ENCODE peak calls at places on chromosomes 7 and 10, in ten cellular contexts. E, H, W, Y, J, N, I, P, K and F are unnamed samples.

GRCh38 chr7:112869111-112869774 is 79.0 kb upstream of the TMEM168 start:
- DNase-seq in W (peak; percentile 40), Y (no peak), H (no peak), E (peak; percentile 59), P (peak; percentile 91), N (no peak), J (peak; percentile 41), I (peak; percentile 28), K (no peak), F (peak; percentile 60)

GRCh38 chr7:129258649-129259389 is 34.0 kb downstream of the AHCYL2 start:
- DNase-seq in P (peak; percentile 68), N (peak; percentile 38), W (no peak), K (no peak), Y (no peak), I (no peak), E (peak; percentile 13), H (no peak), J (no peak), F (no peak)

GRCh38 chr10:46311501-46311951 is 24.7 kb downstream of the ANTXRL start:
- DNase-seq in P (no peak), W (no peak), H (peak; percentile 42), Y (no peak), K (no peak), E (no peak), I (no peak), N (no peak), J (no peak), F (no peak)

GRCh38 chr7:47458057-47458456 is 123.9 kb downstream of the TNS3 start:
- DNase-seq in Y (peak; percentile 72), J (no peak), E (no peak), H (peak; percentile 84), N (peak; percentile 93), K (peak; percentile 53), W (no peak), P (no peak), I (peak; percentile 99), F (no peak)

GRCh38 chr7:143238289-143238995 is 16.6 kb downstream of the TAS2R40 start:
- DNase-seq in P (no peak), N (no peak), W (no peak), Y (no peak), K (no peak), E (no peak), J (no peak), H (no peak), I (peak; percentile 20), F (no peak)

GRCh38 chr10:65620404-65621048 is 1305.3 kb upstream of the LRRTM3 start:
- DNase-seq in H (no peak), K (no peak), Y (no peak), I (no peak), W (no peak), N (peak; percentile 2), E (no peak), J (no peak), P (no peak), F (no peak)

GRCh38 chr10:110022716-110023504 is 15.1 kb downstream of the ADD3 start:
- DNase-seq in H (no peak), J (no peak), K (no peak), Y (no peak), W (no peak), N (no peak), P (no peak), E (no peak), I (no peak), F (no peak)

GRCh38 chr7:66353547-66353946 is 148.4 kb downstream of the TPST1 start:
- DNase-seq in J (no peak), W (no peak), P (no peak), Y (no peak), K (no peak), N (no peak), E (no peak), H (no peak), I (peak; percentile 58), F (no peak)

GRCh38 chr7:98359395-98359794 is 41.5 kb downstream of the BAIAP2L1 start:
- DNase-seq in J (no peak), E (no peak), K (no peak), Y (no peak), I (no peak), P (no peak), W (no peak), N (no peak), H (no peak), F (no peak)

GRCh38 chr7:923108-924041 is 31.1 kb downstream of the ADAP1 start:
- DNase-seq in P (peak; percentile 79), W (no peak), N (peak; percentile 31), I (peak; percentile 47), K (peak; percentile 24), E (peak; percentile 91), Y (peak; percentile 23), H (peak; percentile 85), J (no peak), F (no peak)

GRCh38 chr7:12222889-12223579 is 11.9 kb downstream of the TMEM106B start:
- DNase-seq in H (no peak), N (no peak), W (no peak), E (peak; percentile 21), I (no peak), K (no peak), J (no peak), Y (no peak), P (no peak), F (no peak)

GRCh38 chr7:28414453-28414852 is 2.1 kb downstream of the CREB5 start:
- DNase-seq in W (no peak), J (no peak), K (no peak), H (no peak), P (no peak), N (no peak), E (no peak), I (no peak), Y (no peak), F (no peak)

GRCh38 chr10:88270871-88271713 is 312.0 kb downstream of the RNLS start:
- DNase-seq in Y (no peak), N (peak; percentile 91), P (no peak), J (no peak), H (no peak), K (no peak), I (peak; percentile 71), W (no peak), E (peak; percentile 30), F (no peak)

GRCh38 chr7:98418636-98419315 is 17.9 kb upstream of the BAIAP2L1 start:
- DNase-seq in N (peak; percentile 99), H (no peak), I (peak; percentile 98), W (peak; percentile 100), Y (no peak), E (no peak), P (peak; percentile 57), J (peak; percentile 99), K (peak; percentile 79), F (no peak)

GRCh38 chr10:78456649-78457400 is 423.2 kb downstream of the RPS24 start:
- DNase-seq in N (no peak), H (peak; percentile 43), W (no peak), E (no peak), J (no peak), P (no peak), K (no peak), I (no peak), Y (no peak), F (no peak)

GRCh38 chr10:69449841-69450240 is 1.4 kb upstream of the TSPAN15 start:
- DNase-seq in Y (no peak), J (peak; percentile 77), K (peak; percentile 68), W (peak; percentile 69), E (peak; percentile 66), P (peak; percentile 91), N (no peak), I (peak; percentile 13), H (no peak), F (peak; percentile 91)

GRCh38 chr10:114593240-114593792 is 64.8 kb downstream of the ABLIM1 start:
- DNase-seq in P (no peak), N (no peak), K (no peak), I (no peak), W (no peak), E (no peak), H (no peak), J (no peak), Y (no peak), F (no peak)
- H3K27ac ChIP-seq in P (no peak overlapping the region), N (no peak overlapping the region), K (no peak overlapping the region), I (no peak overlapping the region), W (no peak overlapping the region), E (no peak overlapping the region), H (no peak overlapping the region), J (no peak overlapping the region), Y (no peak overlapping the region), F (no peak overlapping the region)

DNA sequence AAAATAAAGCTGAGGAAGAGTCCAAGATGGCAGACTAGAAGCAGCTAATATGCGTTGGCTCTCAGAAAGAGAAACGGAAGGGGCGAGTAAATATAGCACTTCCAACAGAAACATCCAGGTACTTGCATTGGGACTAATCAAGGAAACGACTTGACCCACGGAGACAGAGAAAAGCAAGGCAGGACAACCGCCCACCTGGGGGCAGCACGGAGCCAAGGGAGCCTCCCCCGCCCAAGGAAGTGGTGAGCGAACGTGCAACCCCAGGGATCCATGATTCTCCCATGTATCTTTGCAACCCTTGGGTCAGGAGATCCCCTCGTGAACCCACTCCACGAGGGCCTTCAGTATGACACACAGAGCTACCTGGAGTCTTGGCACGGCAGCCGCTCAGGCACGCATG is 45.4 kb upstream of the GRM3 start:
- DNase-seq in I (no peak), N (no peak), W (no peak), Y (no peak), H (no peak), J (no peak), P (peak; percentile 92), E (no peak), K (peak; percentile 57), F (peak; percentile 22)
- TF ChIP-seq CTCF in I (no peak), N (no peak), W (no peak), Y (no peak), H (no peak), J (no peak), P (peak; percentile 79), E (no peak), K (peak; percentile 49), F (peak; percentile 45)

GRCh38 chr10:34635111-34635510 is 180.0 kb downstream of the PARD3 start:
- DNase-seq in J (no peak), N (no peak), W (no peak), K (no peak), Y (no peak), E (no peak), I (no peak), H (no peak), P (no peak), F (no peak)
- H3K4me3 ChIP-seq in J (no peak overlapping the region), N (no peak overlapping the region), W (no peak overlapping the region), K (no peak overlapping the region), Y (no peak overlapping the region), E (no peak overlapping the region), I (no peak overlapping the region), H (no peak overlapping the region), P (no peak overlapping the region), F (no peak overlapping the region)

DNA sequence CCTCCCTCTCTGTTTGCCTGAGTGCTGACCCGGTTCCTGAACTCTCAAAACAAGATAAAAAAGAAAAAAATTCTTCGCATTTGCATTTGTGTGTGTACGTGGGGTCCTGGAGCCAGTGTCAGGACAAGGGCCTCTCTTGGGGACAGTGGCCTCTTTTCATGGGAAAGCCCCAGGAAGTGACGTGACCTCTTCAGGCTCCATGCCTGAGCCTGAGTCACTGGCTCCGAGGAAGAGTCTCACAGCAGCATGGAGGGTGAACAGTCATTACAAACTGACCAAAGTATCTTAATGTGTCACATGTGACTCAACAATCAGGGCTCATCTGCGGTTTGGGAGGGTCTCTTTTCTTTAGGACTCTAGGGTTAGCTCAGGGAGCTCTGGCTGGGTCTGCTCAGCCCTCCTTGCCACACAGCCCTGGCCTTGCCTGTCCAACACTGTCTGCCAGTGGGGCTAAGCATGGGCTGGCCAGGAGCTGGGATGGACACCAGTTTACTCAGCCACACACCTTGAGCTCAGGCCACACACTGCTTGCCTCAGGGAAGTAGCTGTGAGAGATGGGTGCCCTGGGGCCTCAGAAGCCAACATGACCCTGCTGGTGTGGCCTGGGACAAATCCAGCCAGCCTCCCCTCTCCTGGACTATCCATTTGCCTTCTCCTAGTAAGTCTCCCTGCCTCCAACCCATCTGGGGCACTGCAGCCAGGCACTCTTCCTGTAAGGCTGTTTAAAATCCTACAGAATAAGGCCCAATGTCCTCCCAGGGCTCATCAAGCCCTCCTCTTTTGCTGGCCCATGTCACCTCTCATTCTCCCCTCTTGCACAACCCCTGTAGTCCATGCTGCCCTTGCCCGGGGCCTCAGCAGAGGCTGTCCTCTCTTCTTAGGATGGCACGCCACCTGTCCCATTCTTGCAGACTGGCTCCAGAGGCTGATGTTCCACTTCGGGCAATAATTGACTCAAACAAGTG is 10.5 kb downstream of the TMEM273 start:
- DNase-seq in Y (no peak), W (peak; percentile 12), P (no peak), I (peak; percentile 96), E (no peak), N (peak; percentile 85), K (no peak), J (peak; percentile 27), H (peak; percentile 69), F (no peak)
- H3K27ac ChIP-seq in Y (no peak overlapping the region), W (no peak overlapping the region), P (no peak overlapping the region), I (peak overlapping the region; percentile 64), E (no peak overlapping the region), N (peak overlapping the region; percentile 74), K (no peak overlapping the region), J (no peak overlapping the region), H (no peak overlapping the region), F (no peak overlapping the region)